ENCODE peak calls at places on chromosomes 16 and 17, in five cellular contexts. F, L, I, Q and T are unnamed samples.

GRCh38 chr16:22977294-22977697 is 163.3 kb downstream of the HS3ST2 start:
- DNase-seq in L (no peak), I (no peak), Q (no peak), F (peak), T (peak)

GRCh38 chr16:27777527-27777926 is 227.6 kb downstream of the KATNIP start:
- DNase-seq in F (no peak), I (no peak), L (no peak), Q (no peak), T (no peak)

GRCh38 chr16:30407794-30408534 is 558 bp downstream of the ZNF771 start:
- DNase-seq in L (no peak), F (no peak), Q (no peak), I (no peak), T (no peak)

GRCh38 chr16:68079616-68080344 is 5.4 kb upstream of the NFATC3 start:
- DNase-seq in L (no peak), F (no peak), I (peak), Q (peak), T (no peak)

GRCh38 chr16:2817496-2818277 is 650 bp downstream of the PRSS21 start:
- DNase-seq in Q (no peak), F (no peak), L (no peak), I (no peak), T (no peak)

GRCh38 chr16:3431779-3432219 is 11.5 kb downstream of the ZNF597 start:
- DNase-seq in L (no peak), Q (peak), I (peak), F (no peak), T (no peak)

GRCh38 chr17:51270675-51271074 is 10.3 kb downstream of the UTP18 start:
- DNase-seq in Q (no peak), L (no peak), F (no peak), I (no peak), T (no peak)

GRCh38 chr16:18950469-18951185 is 24.4 kb upstream of the SMG1 start:
- DNase-seq in Q (no peak), L (no peak), F (no peak), I (no peak), T (no peak)

GRCh38 chr16:47732806-47733150 is 271.6 kb downstream of the PHKB start:
- DNase-seq in L (no peak), I (peak), F (peak), Q (no peak), T (peak)

GRCh38 chr17:78828470-78829185 is 12.0 kb downstream of the USP36 start:
- DNase-seq in Q (no peak), I (peak), F (peak), L (no peak), T (peak)

GRCh38 chr17:27807567-27808470 is 7.5 kb upstream of the NOS2 start:
- DNase-seq in F (no peak), L (no peak), Q (peak), I (no peak), T (no peak)

GRCh38 chr17:39863918-39864746 is at the start of gene IKZF3:
- DNase-seq in F (peak), Q (peak), I (peak), L (peak), T (peak)

GRCh38 chr17:58513391-58513912 is 986 bp downstream of the MTMR4 start:
- DNase-seq in F (no peak), Q (peak), L (no peak), I (no peak), T (no peak)

GRCh38 chr17:2438823-2439222 is 38.0 kb upstream of the MNT start:
- DNase-seq in Q (no peak), L (no peak), I (peak), F (no peak), T (no peak)

GRCh38 chr17:59827721-59828477 is 64.8 kb downstream of the TUBD1 start:
- DNase-seq in I (no peak), Q (no peak), F (peak), L (no peak), T (no peak)

GRCh38 chr16:55615071-55615470 is 40.7 kb upstream of the SLC6A2 start:
- DNase-seq in Q (no peak), I (no peak), F (no peak), L (no peak), T (no peak)

GRCh38 chr16:8795818-8796217 is 1.6 kb downstream of the TMEM186 start:
- DNase-seq in I (no peak), Q (no peak), L (no peak), F (no peak), T (no peak)

GRCh38 chr17:7835818-7836595 is 2.0 kb downstream of the KDM6B start:
- DNase-seq in F (peak), I (peak), Q (no peak), L (no peak), T (peak)

GRCh38 chr17:48566717-48567116 is 11.4 kb downstream of the HOXB4 start:
- DNase-seq in I (no peak), L (no peak), F (no peak), Q (no peak), T (no peak)

GRCh38 chr16:27242868-27243590 is 25.5 kb downstream of the NSMCE1 start:
- DNase-seq in I (peak), L (no peak), Q (no peak), F (peak), T (no peak)

GRCh38 chr16:88731699-88732098 is 25.4 kb downstream of the CTU2 start:
- DNase-seq in I (no peak), F (no peak), L (no peak), Q (peak), T (no peak)

GRCh38 chr16:64589836-64590235 is 532.0 kb downstream of the CDH11 start:
- DNase-seq in Q (no peak), L (no peak), F (peak), I (peak), T (peak)

GRCh38 chr16:1488619-1489018 is at the start of gene PTX4:
- DNase-seq in L (no peak), I (no peak), F (no peak), Q (no peak), T (no peak)

GRCh38 chr16:84933774-84934571 is 77.4 kb downstream of the ZDHHC7 start:
- DNase-seq in Q (no peak), F (no peak), I (peak), L (no peak), T (no peak)

GRCh38 chr16:3087243-3087791 is 11.8 kb downstream of the ZSCAN10 start:
- DNase-seq in L (no peak), I (no peak), F (no peak), Q (peak), T (no peak)

GRCh38 chr16:58848662-58849002 is 114.5 kb upstream of the GOT2 start:
- DNase-seq in Q (no peak), I (no peak), F (no peak), L (no peak), T (no peak)

GRCh38 chr16:58842156-58842555 is 108.0 kb upstream of the GOT2 start:
- DNase-seq in F (no peak), L (no peak), I (no peak), Q (no peak), T (no peak)

GRCh38 chr16:58847902-58848661 is 114.0 kb upstream of the GOT2 start:
- DNase-seq in F (no peak), L (no peak), Q (no peak), I (no peak), T (no peak)

GRCh38 chr16:58842746-58843145 is 108.6 kb upstream of the GOT2 start:
- DNase-seq in L (no peak), I (no peak), Q (no peak), F (no peak), T (no peak)

GRCh38 chr16:58843675-58844074 is 109.6 kb upstream of the GOT2 start:
- DNase-seq in I (peak), Q (peak), F (peak), L (no peak), T (peak)
- TF ChIP-seq CTCF in I (peak), Q (peak), F (peak), L (no peak), T (no peak)

GRCh38 chr17:50057521-50057991 is 1.6 kb downstream of the ITGA3 start:
- DNase-seq in I (no peak), L (no peak), F (no peak), Q (no peak), T (no peak)

GRCh38 chr17:50056961-50057330 is 1.0 kb downstream of the ITGA3 start:
- DNase-seq in L (no peak), F (peak), I (peak), Q (no peak), T (peak)

GRCh38 chr17:50056217-50056960 is 479 bp downstream of the ITGA3 start:
- DNase-seq in Q (peak), L (peak), F (peak), I (peak), T (peak)

GRCh38 chr17:50055055-50055425 is 870 bp upstream of the ITGA3 start:
- DNase-seq in L (no peak), F (peak), I (peak), Q (no peak), T (peak)

DNA sequence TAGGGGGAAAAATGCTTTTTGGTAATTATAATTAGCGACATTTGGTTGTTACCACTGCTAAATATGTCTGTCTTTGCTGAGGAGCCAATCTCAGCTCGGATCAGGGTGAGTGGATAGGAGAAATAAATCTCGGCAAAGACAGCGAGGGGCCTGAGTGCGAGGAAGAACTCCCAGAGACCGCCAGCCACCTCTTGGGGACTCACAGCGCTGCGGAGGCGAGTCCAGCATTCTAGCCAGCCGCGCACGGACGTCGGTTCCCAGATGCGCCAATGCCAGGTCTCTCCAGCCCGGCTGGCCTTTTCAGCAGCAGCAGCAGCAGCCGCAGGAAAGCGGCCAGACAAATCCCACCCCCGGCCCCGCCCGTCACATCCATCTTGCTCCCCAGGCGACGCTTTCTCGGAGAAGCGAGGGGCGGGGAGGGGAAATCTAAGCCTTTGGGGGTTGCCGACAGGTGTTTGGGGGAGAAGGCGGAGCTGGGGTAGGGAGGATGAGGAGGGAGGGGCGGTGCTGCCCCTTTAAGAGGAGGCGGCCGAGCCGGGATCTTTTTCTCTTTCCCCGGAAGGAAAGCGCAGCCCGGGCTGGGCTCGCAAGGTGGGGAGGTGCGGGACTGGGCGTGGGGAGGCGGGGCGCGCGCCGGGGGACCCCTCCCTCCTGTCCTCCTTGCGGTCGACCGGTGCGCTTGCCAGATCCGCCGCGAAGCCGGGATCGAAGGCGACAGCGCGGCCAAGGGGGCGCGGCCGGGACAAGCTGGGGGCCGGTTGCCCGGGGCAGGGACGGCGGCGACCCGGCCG is at the start of gene ITGA3:
- DNase-seq in I (peak), F (peak), L (peak), Q (peak), T (peak)
- TF ChIP-seq CTCF in I (no peak), F (no peak), L (no peak), Q (no peak), T (no peak)

GRCh38 chr17:81927145-81927652 is 336 bp downstream of the MAFG start:
- DNase-seq in Q (peak), I (no peak), F (no peak), L (no peak), T (no peak)
- TF ChIP-seq CTCF in Q (no peak), I (no peak), F (no peak), L (no peak), T (no peak)

GRCh38 chr17:4006745-4007211 is 42.5 kb upstream of the ATP2A3 start:
- DNase-seq in F (no peak), I (no peak), L (no peak), Q (no peak), T (no peak)

GRCh38 chr17:4006165-4006589 is 41.9 kb upstream of the ATP2A3 start:
- DNase-seq in I (no peak), Q (no peak), F (no peak), L (no peak), T (no peak)

GRCh38 chr17:4004517-4005295 is 40.5 kb upstream of the ATP2A3 start:
- DNase-seq in F (peak), Q (peak), L (no peak), I (peak), T (peak)

GRCh38 chr17:4003501-4004421 is 39.5 kb upstream of the ATP2A3 start:
- DNase-seq in L (no peak), F (no peak), I (no peak), Q (no peak), T (no peak)

GRCh38 chr17:4005296-4006164 is 41.3 kb upstream of the ATP2A3 start:
- DNase-seq in Q (no peak), L (no peak), F (no peak), I (no peak), T (no peak)
- TF ChIP-seq CTCF in Q (no peak), L (no peak), F (no peak), I (no peak), T (no peak)

GRCh38 chr17:42276359-42276608 is at the start of gene STAT5B:
- DNase-seq in Q (peak), L (no peak), F (no peak), I (peak), T (peak)
- TF ChIP-seq CTCF in Q (no peak), L (no peak), F (no peak), I (no peak), T (no peak)

DNA sequence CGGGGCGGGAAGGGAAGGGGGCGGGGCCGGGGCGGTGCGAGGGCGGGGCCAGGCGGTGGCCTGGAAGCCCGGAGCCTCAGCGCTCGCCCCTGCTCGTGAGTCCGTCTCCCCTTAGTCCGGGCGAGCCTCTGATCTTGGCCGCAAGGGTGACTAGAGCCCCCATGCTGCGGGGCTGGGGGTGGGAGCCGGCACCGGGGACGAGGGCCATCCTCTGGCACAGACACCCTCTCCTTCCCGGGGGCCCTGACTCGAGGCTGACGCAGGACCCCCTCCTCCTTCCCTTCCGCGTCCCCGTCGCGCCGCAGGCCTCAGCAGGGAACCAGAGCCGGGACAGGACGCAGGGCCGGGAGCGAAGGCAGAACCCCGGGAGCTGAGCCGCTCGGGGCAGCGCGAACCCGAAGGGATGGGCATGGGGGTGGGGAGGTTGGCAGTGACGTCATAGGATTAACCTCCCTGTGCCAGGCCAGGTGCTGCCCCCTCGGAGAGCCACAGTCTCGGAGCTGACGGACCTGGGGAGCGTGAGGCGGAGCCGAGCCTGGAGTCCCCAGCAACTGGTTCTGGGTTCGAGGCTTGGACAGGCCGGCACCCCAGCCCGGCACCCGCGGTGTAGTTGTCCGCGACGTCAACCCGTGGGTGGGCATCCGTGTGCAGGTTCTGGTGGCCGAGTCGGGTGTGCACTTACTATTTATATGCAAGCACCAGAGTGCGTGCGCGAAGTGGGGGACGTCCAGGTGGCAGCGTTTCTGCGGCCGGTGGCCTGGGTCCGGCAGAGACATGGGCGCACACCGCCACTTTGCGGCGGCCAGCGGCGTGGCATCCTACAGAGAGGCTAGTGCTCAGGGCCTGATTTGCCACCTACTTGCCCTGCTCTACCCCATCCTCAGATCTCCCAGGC is 501 bp upstream of the PLCD3 start:
- DNase-seq in F (peak), Q (peak), I (peak), L (peak), T (peak)
- TF ChIP-seq CTCF in F (peak), Q (peak), I (peak), L (peak), T (peak)